ENCODE peak calls at places on chromosomes 6 and 20, in five cellular contexts. V, F, W, H and O are unnamed samples.

GRCh38 chr6:141521440-141521839 is 611.3 kb upstream of the GJE1 start:
- DNase-seq in F (no peak), W (no peak), H (no peak), V (no peak), O (no peak)

GRCh38 chr6:19805146-19805515 is 32.0 kb upstream of the ID4 start:
- DNase-seq in F (peak), W (no peak), V (no peak), H (no peak), O (no peak)

GRCh38 chr6:141463237-141463977 is 669.3 kb upstream of the GJE1 start:
- DNase-seq in V (no peak), W (no peak), H (no peak), F (no peak), O (no peak)

GRCh38 chr6:72825265-72825918 is 203.5 kb downstream of the KCNQ5 start:
- DNase-seq in F (no peak), V (no peak), W (no peak), H (no peak), O (no peak)

GRCh38 chr6:131602913-131603312 is 25.1 kb downstream of the MED23 start:
- DNase-seq in V (no peak), F (no peak), H (peak), W (no peak), O (no peak)

GRCh38 chr20:49234831-49235230 is 15.6 kb downstream of the DDX27 start:
- DNase-seq in F (no peak), H (no peak), V (no peak), W (no peak), O (no peak)

GRCh38 chr20:50142812-50143211 is 10.7 kb downstream of the PEDS1 start:
- DNase-seq in V (no peak), H (no peak), W (no peak), F (no peak), O (no peak)

GRCh38 chr6:80338201-80338836 is 231.8 kb downstream of the BCKDHB start:
- DNase-seq in W (peak), V (peak), H (peak), F (peak), O (no peak)

GRCh38 chr20:61244213-61244612 is 7.8 kb upstream of the CDH4 start:
- DNase-seq in H (no peak), W (no peak), F (no peak), V (no peak), O (no peak)

GRCh38 chr6:140388141-140388802 is 1013.8 kb upstream of the CITED2 start:
- DNase-seq in H (no peak), W (no peak), V (no peak), F (no peak), O (no peak)

GRCh38 chr6:41741625-41742490 is 5.3 kb downstream of the PGC start:
- DNase-seq in V (no peak), W (no peak), F (no peak), H (no peak), O (no peak)

GRCh38 chr6:158334534-158334933 is 22.3 kb downstream of the TULP4 start:
- DNase-seq in H (no peak), V (no peak), F (no peak), W (no peak), O (no peak)

GRCh38 chr6:11805259-11806053 is 26.9 kb upstream of the ADTRP start:
- DNase-seq in V (no peak), W (no peak), F (no peak), H (no peak), O (no peak)

GRCh38 chr6:63530984-63531383 is 41.3 kb upstream of the LOC128125822 start:
- DNase-seq in V (no peak), W (no peak), F (no peak), H (no peak), O (no peak)

GRCh38 chr6:69416739-69417138 is 380.1 kb downstream of the LMBRD1 start:
- DNase-seq in H (no peak), F (no peak), W (no peak), V (no peak), O (no peak)

GRCh38 chr6:25777031-25777430 is 22.5 kb downstream of the SLC17A4 start:
- DNase-seq in F (no peak), V (no peak), W (no peak), H (no peak), O (no peak)

GRCh38 chr6:166366921-166367320 is 15.8 kb downstream of the MPC1 start:
- DNase-seq in F (no peak), V (no peak), H (no peak), W (no peak), O (no peak)

GRCh38 chr20:63328026-63328700 is 33.0 kb downstream of the CHRNA4 start:
- DNase-seq in H (no peak), W (no peak), F (no peak), V (no peak), O (no peak)

GRCh38 chr20:39042279-39043150 is 80.4 kb downstream of the DHX35 start:
- DNase-seq in H (no peak), V (no peak), W (no peak), F (no peak), O (no peak)

GRCh38 chr6:105839266-105839665 is 246.9 kb upstream of the PRDM1 start:
- DNase-seq in F (no peak), W (no peak), H (no peak), V (no peak), O (no peak)

GRCh38 chr20:11204926-11205768 is 531.3 kb upstream of the JAG1 start:
- DNase-seq in W (peak), F (peak), V (peak), H (peak), O (peak)

GRCh38 chr20:17916365-17916996 is 52.1 kb downstream of the SNX5 start:
- DNase-seq in V (no peak), W (peak), F (no peak), H (no peak), O (no peak)

GRCh38 chr20:10780901-10781300 is 107.1 kb upstream of the JAG1 start:
- DNase-seq in F (no peak), V (no peak), W (no peak), H (no peak), O (no peak)

GRCh38 chr20:2759603-2760360 is 40.6 kb downstream of the CPXM1 start:
- DNase-seq in V (no peak), H (no peak), W (no peak), F (no peak), O (no peak)

GRCh38 chr6:155498370-155498769 is 42.7 kb upstream of the NOX3 start:
- DNase-seq in V (no peak), W (no peak), F (no peak), H (no peak), O (no peak)

GRCh38 chr6:81999270-81999669 is 246.8 kb upstream of the TENT5A start:
- DNase-seq in F (no peak), W (no peak), V (no peak), H (no peak), O (no peak)

GRCh38 chr6:122749451-122750050 is 30.0 kb upstream of the FABP7 start:
- DNase-seq in F (no peak), W (no peak), H (no peak), V (no peak), O (no peak)

GRCh38 chr20:56628873-56629463 is at the start of gene TFAP2C:
- DNase-seq in F (peak), W (peak), V (peak), H (no peak), O (peak)

GRCh38 chr6:80676386-80676785 is 569.9 kb downstream of the BCKDHB start:
- DNase-seq in H (no peak), W (no peak), V (no peak), F (no peak), O (no peak)

GRCh38 chr6:33297406-33297955 is 1.3 kb downstream of the RGL2 start:
- DNase-seq in V (peak), F (no peak), W (no peak), H (no peak), O (peak)

GRCh38 chr20:62357681-62358080 is 9.4 kb downstream of the LAMA5 start:
- DNase-seq in V (no peak), F (no peak), W (peak), H (no peak), O (no peak)

GRCh38 chr20:20440473-20440872 is 72.6 kb downstream of the INSM1 start:
- DNase-seq in H (no peak), F (no peak), V (no peak), W (no peak), O (no peak)

GRCh38 chr6:158211273-158212055 is 43.3 kb downstream of the GTF2H5 start:
- DNase-seq in W (no peak), F (no peak), V (no peak), H (no peak), O (no peak)

GRCh38 chr20:63973636-63974401 is 4.1 kb upstream of the ZNF512B start:
- DNase-seq in F (peak), V (peak), W (peak), H (no peak), O (peak)

GRCh38 chr6:36235309-36235708 is 34.6 kb upstream of the PNPLA1 start:
- DNase-seq in F (no peak), W (peak), H (no peak), V (no peak), O (no peak)

GRCh38 chr6:11972806-11973205 is 39.3 kb upstream of the HIVEP1 start:
- DNase-seq in V (no peak), F (no peak), H (no peak), W (no peak), O (no peak)

DNA sequence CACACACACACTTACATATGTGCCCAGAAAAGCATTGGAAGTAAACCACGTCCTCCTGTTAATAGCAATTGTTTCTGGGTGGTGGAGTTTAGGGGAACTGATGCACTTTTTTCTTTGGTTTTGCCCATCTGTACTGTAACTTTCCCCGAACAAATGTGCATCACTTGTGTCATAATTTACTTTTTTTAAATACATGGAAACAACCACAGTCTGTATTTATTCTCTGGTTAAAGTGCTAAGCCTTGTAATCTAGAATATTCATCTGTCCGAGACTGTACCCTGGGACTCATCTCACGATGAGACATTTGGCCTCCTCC is 61.5 kb upstream of the CD93 start:
- DNase-seq in V (no peak), F (no peak), H (no peak), W (no peak), O (no peak)
- H3K27ac ChIP-seq in V (peak), F (peak), H (no peak), W (peak), O (no peak)

GRCh38 chr6:32194825-32195651 is 2.6 kb upstream of the GPSM3 start:
- DNase-seq in W (no peak), H (no peak), F (peak), V (no peak), O (no peak)
- TF ChIP-seq POLR2AphosphoS5 in W (peak), H (peak), F (peak), V (peak), O (no peak)

GRCh38 chr20:58092871-58093270 is 135.6 kb downstream of the ANKRD60 start:
- DNase-seq in W (no peak), H (no peak), V (no peak), F (no peak), O (no peak)

GRCh38 chr20:58092353-58092752 is 136.1 kb downstream of the ANKRD60 start:
- DNase-seq in H (no peak), F (no peak), W (no peak), V (no peak), O (no peak)

GRCh38 chr20:58096880-58097813 is 131.3 kb downstream of the ANKRD60 start:
- DNase-seq in V (no peak), H (no peak), F (no peak), W (no peak), O (no peak)

GRCh38 chr20:58094160-58094559 is 134.3 kb downstream of the ANKRD60 start:
- DNase-seq in H (no peak), V (no peak), W (no peak), F (no peak), O (no peak)

DNA sequence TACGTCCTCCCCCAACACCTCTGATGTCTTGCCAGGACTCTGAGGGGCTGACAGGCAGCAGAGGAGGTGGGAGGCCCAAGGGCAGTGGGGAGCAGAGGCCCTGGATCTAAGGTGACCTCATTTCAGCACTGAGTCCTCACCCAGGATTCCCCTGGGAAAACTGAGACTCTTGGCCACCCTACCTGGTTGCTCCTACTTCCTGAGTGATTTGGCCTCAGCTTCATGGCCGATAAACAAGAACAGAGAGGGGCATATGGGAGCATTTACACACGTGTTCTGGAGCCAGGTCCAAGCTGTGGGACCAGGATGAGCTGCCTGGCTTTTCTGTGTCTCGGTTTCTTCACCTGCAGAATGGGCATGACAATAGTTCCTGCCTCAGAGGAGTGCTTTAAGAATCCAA is 133.8 kb downstream of the ANKRD60 start:
- DNase-seq in V (no peak), H (no peak), F (no peak), W (no peak), O (no peak)
- H3K27ac ChIP-seq in V (no peak), H (no peak), F (no peak), W (no peak), O (no peak)

DNA sequence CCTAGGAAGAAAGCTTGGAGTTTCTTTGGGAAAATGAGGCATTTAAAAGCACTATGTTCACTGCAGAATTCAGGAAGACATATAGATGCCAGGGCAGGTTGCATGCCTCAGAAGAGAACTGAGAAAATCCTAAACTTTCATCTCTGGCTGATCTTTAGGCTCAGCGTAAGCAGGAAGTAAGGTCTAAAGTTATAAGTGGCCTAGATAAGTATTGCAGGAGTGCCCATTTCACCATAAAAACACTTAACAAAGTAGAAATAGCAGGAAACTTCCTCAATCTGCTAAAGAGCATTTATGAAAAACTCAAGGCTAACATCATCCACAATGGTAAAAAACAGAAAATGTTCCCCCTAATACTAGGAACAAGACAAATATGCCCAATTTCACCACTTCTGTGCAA is 320.3 kb downstream of the BMP2 start:
- DNase-seq in V (no peak), H (no peak), F (no peak), W (no peak), O (no peak)
- TF ChIP-seq POLR2AphosphoS5 in V (no peak), H (no peak), F (no peak), W (no peak), O (no peak)

GRCh38 chr6:52993461-52993860 is 1.6 kb downstream of the GSTA4 start:
- DNase-seq in H (no peak), W (no peak), F (no peak), V (no peak), O (no peak)

GRCh38 chr6:52998603-52999002 is 3.5 kb upstream of the GSTA4 start:
- DNase-seq in H (no peak), V (no peak), W (no peak), F (no peak), O (no peak)

GRCh38 chr6:52994031-52994788 is 874 bp downstream of the GSTA4 start:
- DNase-seq in H (no peak), W (peak), F (no peak), V (peak), O (peak)

GRCh38 chr6:52994789-52995078 is 350 bp downstream of the GSTA4 start:
- DNase-seq in W (peak), F (no peak), H (no peak), V (no peak), O (peak)

DNA sequence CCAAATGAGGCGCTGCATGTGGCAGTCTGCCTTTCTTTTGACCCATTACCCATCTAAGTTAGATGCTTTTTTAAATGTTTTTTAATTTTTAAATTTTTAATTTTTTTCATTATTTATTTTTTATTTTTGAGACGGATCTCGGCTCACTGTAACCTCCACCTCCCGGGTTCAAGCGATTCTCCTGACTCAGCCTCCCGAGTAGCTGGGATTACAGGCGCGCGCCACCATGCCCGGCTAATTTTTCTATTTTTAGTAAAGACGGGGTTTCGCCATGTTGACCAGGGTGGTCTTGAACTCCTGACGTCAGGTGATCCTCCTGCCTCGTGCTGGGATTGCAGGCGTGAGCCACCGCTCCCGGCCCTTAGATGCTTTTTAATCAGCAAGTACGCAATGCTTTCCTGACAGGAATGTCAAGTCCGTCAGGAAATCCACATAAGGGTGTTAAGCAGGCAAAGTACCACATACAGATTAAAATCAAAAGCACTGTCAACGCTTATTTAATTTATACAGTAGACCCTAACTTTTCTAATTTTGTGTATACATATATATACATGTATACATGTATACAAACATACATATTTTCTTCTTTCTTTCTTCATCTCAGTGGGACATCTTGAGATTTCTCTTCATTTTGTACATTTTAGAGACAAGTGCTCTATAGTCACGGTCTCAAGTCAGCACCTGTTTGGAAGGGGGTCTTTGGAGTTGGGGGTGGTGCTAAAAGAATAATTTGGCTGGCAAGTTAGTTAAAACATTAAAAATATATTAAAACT is 1.0 kb upstream of the GSTA4 start:
- DNase-seq in H (peak), F (peak), W (peak), V (peak), O (peak)
- H3K27ac ChIP-seq in H (no peak), F (no peak), W (peak), V (peak), O (peak)

GRCh38 chr6:110181131-110182027 is 1.2 kb downstream of the CDC40 start:
- DNase-seq in V (peak), W (no peak), F (no peak), H (no peak), O (no peak)
- TF ChIP-seq POLR2AphosphoS5 in V (no peak), W (no peak), F (no peak), H (no peak), O (no peak)

DNA sequence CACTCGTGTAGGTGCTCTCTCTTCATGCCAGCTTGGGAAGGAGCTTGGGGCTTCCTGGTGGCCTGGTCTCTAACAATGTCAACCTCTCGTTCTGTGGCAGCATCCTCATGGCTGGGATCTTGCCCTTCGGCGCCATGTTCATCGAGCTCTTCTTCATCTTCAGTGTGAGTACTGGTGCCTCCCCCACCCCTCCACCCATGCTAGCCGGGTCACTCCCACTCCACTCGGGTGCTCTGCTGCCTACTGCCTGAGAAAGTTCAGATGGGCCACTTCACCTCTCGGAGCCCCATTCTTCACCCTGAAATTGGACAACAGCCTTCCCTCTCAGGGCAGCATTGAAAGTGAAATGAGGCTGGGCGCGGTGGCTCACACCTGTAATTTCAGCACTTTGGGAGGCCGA is 48.8 kb downstream of the TM9SF4 start:
- DNase-seq in F (no peak), W (peak), V (no peak), H (no peak), O (no peak)
- H3K27ac ChIP-seq in F (no peak), W (no peak), V (no peak), H (no peak), O (no peak)

GRCh38 chr6:30196376-30196775 is 16.8 kb downstream of the TRIM26 start:
- DNase-seq in F (no peak), W (no peak), H (no peak), V (no peak), O (no peak)

GRCh38 chr6:30202366-30202765 is 10.8 kb downstream of the TRIM26 start:
- DNase-seq in W (no peak), F (no peak), V (no peak), H (no peak), O (no peak)

GRCh38 chr6:30195951-30196350 is 17.3 kb downstream of the TRIM26 start:
- DNase-seq in F (no peak), H (no peak), V (no peak), W (no peak), O (no peak)

GRCh38 chr6:30198166-30199084 is 14.8 kb downstream of the TRIM26 start:
- DNase-seq in F (no peak), W (peak), V (no peak), H (no peak), O (no peak)

DNA sequence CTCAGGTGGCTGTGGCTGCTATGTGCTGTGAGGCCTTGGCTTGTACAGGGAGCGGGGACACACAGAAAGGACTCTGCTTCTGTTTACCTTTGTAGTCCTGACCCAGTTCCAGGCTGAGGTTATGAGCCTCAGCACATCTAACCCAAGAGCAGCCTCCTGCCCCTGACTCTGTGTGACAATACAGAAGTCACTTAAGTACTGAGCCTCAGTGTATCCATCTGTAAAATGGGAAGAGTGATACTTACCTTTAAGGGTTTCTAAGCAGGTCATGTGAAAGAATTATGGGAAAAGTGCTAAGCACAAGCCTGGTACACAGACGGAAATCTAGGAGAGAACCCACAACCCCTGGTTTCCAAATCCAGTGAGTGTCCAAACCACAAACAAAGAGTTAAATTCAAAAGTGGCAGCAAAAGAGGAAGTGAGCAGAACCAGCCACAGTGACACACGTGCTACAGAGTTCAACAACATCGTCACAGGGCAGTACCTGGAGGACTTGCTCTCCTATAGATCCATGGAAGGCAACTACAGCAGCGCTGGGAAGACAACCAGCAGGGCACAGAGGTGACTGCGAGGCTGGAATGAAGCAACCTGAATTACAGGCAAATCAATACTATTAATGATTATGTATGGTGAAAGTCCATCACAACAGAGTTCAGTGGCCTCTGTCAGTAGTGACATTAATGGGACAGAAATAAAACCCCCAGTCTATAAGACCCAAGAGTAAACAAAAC is 12.5 kb downstream of the TRIM26 start:
- DNase-seq in V (no peak), H (no peak), F (no peak), W (no peak), O (no peak)
- TF ChIP-seq POLR2AphosphoS5 in V (no peak), H (no peak), F (no peak), W (no peak), O (no peak)